ENCODE peak calls at places on chromosomes 6 and 20, in four cellular contexts. One of them, this sample, is unnamed.

GRCh38 chr6:87237804-87238203 is 82.4 kb downstream of the ZNF292 start:
- DNase-seq in fibroblast of lung: peak
- DNase-seq in adrenal gland: no peak
- DNase-seq in kidney epithelial cell: no peak
- DNase-seq in this sample: peak

GRCh38 chr6:134414793-134415192 is 96.9 kb upstream of the SGK1 start:
- DNase-seq in fibroblast of lung: no peak
- DNase-seq in adrenal gland: no peak
- DNase-seq in kidney epithelial cell: no peak
- DNase-seq in this sample: no peak

GRCh38 chr20:15236812-15237211 is 899.4 kb upstream of the FLRT3 start:
- DNase-seq in fibroblast of lung: peak
- DNase-seq in adrenal gland: peak
- DNase-seq in kidney epithelial cell: no peak
- DNase-seq in this sample: no peak

GRCh38 chr6:161947371-161947770 is 673.5 kb upstream of the AGPAT4 start:
- DNase-seq in fibroblast of lung: no peak
- DNase-seq in adrenal gland: no peak
- DNase-seq in kidney epithelial cell: no peak
- DNase-seq in this sample: no peak

GRCh38 chr6:56570434-56571359 is 72.0 kb downstream of the DST start:
- DNase-seq in fibroblast of lung: peak
- DNase-seq in adrenal gland: no peak
- DNase-seq in kidney epithelial cell: no peak
- DNase-seq in this sample: no peak

GRCh38 chr6:43774776-43775583 is 5.0 kb downstream of the VEGFA start:
- DNase-seq in fibroblast of lung: peak
- DNase-seq in adrenal gland: peak
- DNase-seq in kidney epithelial cell: no peak
- DNase-seq in this sample: no peak

GRCh38 chr20:6053776-6054688 is at the start of gene LRRN4:
- DNase-seq in fibroblast of lung: no peak
- DNase-seq in adrenal gland: peak
- DNase-seq in kidney epithelial cell: peak
- DNase-seq in this sample: no peak

GRCh38 chr6:16102208-16102607 is 26.7 kb upstream of the MYLIP start:
- DNase-seq in fibroblast of lung: no peak
- DNase-seq in adrenal gland: no peak
- DNase-seq in kidney epithelial cell: no peak
- DNase-seq in this sample: no peak

GRCh38 chr6:35024601-35025054 is 116.5 kb downstream of the TCP11 start:
- DNase-seq in fibroblast of lung: peak
- DNase-seq in adrenal gland: peak
- DNase-seq in kidney epithelial cell: no peak
- DNase-seq in this sample: no peak

GRCh38 chr6:166488081-166488685 is 98.3 kb downstream of the RAMACL start:
- DNase-seq in fibroblast of lung: peak
- DNase-seq in adrenal gland: peak
- DNase-seq in kidney epithelial cell: no peak
- DNase-seq in this sample: no peak

GRCh38 chr6:30480536-30481156 is 8.7 kb upstream of the HLA-E start:
- DNase-seq in fibroblast of lung: no peak
- DNase-seq in adrenal gland: no peak
- DNase-seq in kidney epithelial cell: no peak
- DNase-seq in this sample: no peak

GRCh38 chr20:12827796-12828406 is 180.9 kb upstream of the SPTLC3 start:
- DNase-seq in fibroblast of lung: no peak
- DNase-seq in adrenal gland: no peak
- DNase-seq in kidney epithelial cell: no peak
- DNase-seq in this sample: no peak

GRCh38 chr6:47029865-47030561 is 12.1 kb downstream of the ADGRF1 start:
- DNase-seq in fibroblast of lung: no peak
- DNase-seq in adrenal gland: no peak
- DNase-seq in kidney epithelial cell: no peak
- DNase-seq in this sample: no peak

GRCh38 chr6:142943746-142944125 is 1.2 kb downstream of the HIVEP2 start:
- DNase-seq in fibroblast of lung: peak
- DNase-seq in adrenal gland: peak
- DNase-seq in kidney epithelial cell: no peak
- DNase-seq in this sample: no peak

GRCh38 chr6:21115111-21115510 is 478.4 kb upstream of the SOX4 start:
- DNase-seq in fibroblast of lung: peak
- DNase-seq in adrenal gland: no peak
- DNase-seq in kidney epithelial cell: no peak
- DNase-seq in this sample: no peak

GRCh38 chr6:118665011-118665410 is 13.6 kb upstream of the CEP85L start:
- DNase-seq in fibroblast of lung: no peak
- DNase-seq in adrenal gland: no peak
- DNase-seq in kidney epithelial cell: no peak
- DNase-seq in this sample: no peak
- H3K4me3 ChIP-seq in fibroblast of lung: peak
- H3K4me3 ChIP-seq in adrenal gland: no peak
- H3K4me3 ChIP-seq in kidney epithelial cell: no peak
- H3K4me3 ChIP-seq in this sample: no peak

GRCh38 chr6:127177030-127177928 is 58.8 kb downstream of the RSPO3 start:
- DNase-seq in fibroblast of lung: peak
- DNase-seq in adrenal gland: no peak
- DNase-seq in kidney epithelial cell: no peak
- DNase-seq in this sample: peak

GRCh38 chr6:127177929-127178231 is 59.4 kb downstream of the RSPO3 start:
- DNase-seq in fibroblast of lung: no peak
- DNase-seq in adrenal gland: no peak
- DNase-seq in kidney epithelial cell: no peak
- DNase-seq in this sample: no peak

GRCh38 chr6:127176175-127176574 is 57.7 kb downstream of the RSPO3 start:
- DNase-seq in fibroblast of lung: no peak
- DNase-seq in adrenal gland: no peak
- DNase-seq in kidney epithelial cell: no peak
- DNase-seq in this sample: peak

GRCh38 chr6:127178746-127179145 is 60.3 kb downstream of the RSPO3 start:
- DNase-seq in fibroblast of lung: no peak
- DNase-seq in adrenal gland: no peak
- DNase-seq in kidney epithelial cell: no peak
- DNase-seq in this sample: no peak

GRCh38 chr6:127173541-127173940 is 55.1 kb downstream of the RSPO3 start:
- DNase-seq in fibroblast of lung: no peak
- DNase-seq in adrenal gland: no peak
- DNase-seq in kidney epithelial cell: no peak
- DNase-seq in this sample: no peak
- H3K4me3 ChIP-seq in fibroblast of lung: no peak
- H3K4me3 ChIP-seq in adrenal gland: no peak
- H3K4me3 ChIP-seq in kidney epithelial cell: no peak
- H3K4me3 ChIP-seq in this sample: no peak

DNA sequence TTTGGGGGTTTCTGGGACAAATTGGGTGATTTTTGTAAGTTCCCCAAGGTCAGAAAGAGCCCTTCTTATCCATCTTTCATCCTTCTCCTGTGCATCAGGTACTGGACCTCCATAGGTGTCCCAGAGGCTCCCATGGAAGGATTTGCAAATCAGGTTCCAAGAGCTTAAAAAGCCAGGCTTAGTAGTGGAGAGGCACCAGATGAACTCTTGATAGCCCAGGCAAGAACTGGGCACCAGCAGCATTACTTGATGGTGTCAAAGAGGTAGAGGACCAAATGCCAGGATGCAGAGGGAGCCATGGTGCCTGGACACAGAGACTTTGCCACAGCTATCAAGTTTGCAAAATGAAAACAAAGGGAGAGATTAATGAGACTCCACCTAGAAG is 20.9 kb upstream of the TRAM2 start:
- DNase-seq in fibroblast of lung: no peak
- DNase-seq in adrenal gland: no peak
- DNase-seq in kidney epithelial cell: no peak
- DNase-seq in this sample: no peak
- H3K4me3 ChIP-seq in fibroblast of lung: no peak
- H3K4me3 ChIP-seq in adrenal gland: peak
- H3K4me3 ChIP-seq in kidney epithelial cell: no peak
- H3K4me3 ChIP-seq in this sample: no peak

GRCh38 chr6:130713144-130713543 is 114.1 kb upstream of the SMLR1 start:
- DNase-seq in fibroblast of lung: no peak
- DNase-seq in adrenal gland: no peak
- DNase-seq in kidney epithelial cell: no peak
- DNase-seq in this sample: no peak
- H3K4me3 ChIP-seq in fibroblast of lung: no peak
- H3K4me3 ChIP-seq in adrenal gland: no peak
- H3K4me3 ChIP-seq in kidney epithelial cell: no peak
- H3K4me3 ChIP-seq in this sample: no peak

GRCh38 chr20:62859721-62860120 is 1.9 kb downstream of the TCFL5 start:
- DNase-seq in fibroblast of lung: no peak
- DNase-seq in adrenal gland: no peak
- DNase-seq in kidney epithelial cell: no peak
- DNase-seq in this sample: no peak
- H3K4me3 ChIP-seq in fibroblast of lung: peak
- H3K4me3 ChIP-seq in adrenal gland: no peak
- H3K4me3 ChIP-seq in kidney epithelial cell: no peak
- H3K4me3 ChIP-seq in this sample: no peak